ENCODE peak calls at places on chromosome 18, in ten cellular contexts. One of them, this sample, is unnamed.
A peak's percentile ranks its signal among the peaks of the same experiment; 100 is the strongest.

GRCh38 chr18:64019922-64020756 is 50.3 kb downstream of the SERPINB8 start:
- DNase-seq in mammary epithelial cell: no peak
- DNase-seq in HepG2: no peak
- DNase-seq in fibroblast of lung: no peak
- DNase-seq in HCT116: no peak
- DNase-seq in K562: no peak
- DNase-seq in neural progenitor cell: no peak
- DNase-seq in GM23248: no peak
- DNase-seq in adipocyte: no peak
- DNase-seq in MM.1S: no peak
- DNase-seq in this sample: peak; percentile 6

GRCh38 chr18:903703-904102 is 968 bp upstream of the ADCYAP1 start:
- DNase-seq in adipocyte: peak; percentile 52
- DNase-seq in MM.1S: no peak
- DNase-seq in GM23248: peak; percentile 48
- DNase-seq in HepG2: no peak
- DNase-seq in fibroblast of lung: peak; percentile 49
- DNase-seq in neural progenitor cell: peak; percentile 86
- DNase-seq in K562: peak; percentile 76
- DNase-seq in HCT116: no peak
- DNase-seq in mammary epithelial cell: peak; percentile 33
- DNase-seq in this sample: no peak

GRCh38 chr18:55351220-55351619 is 236.8 kb downstream of the TCF4 start:
- DNase-seq in HCT116: no peak
- DNase-seq in MM.1S: no peak
- DNase-seq in HepG2: no peak
- DNase-seq in K562: no peak
- DNase-seq in GM23248: peak; percentile 41
- DNase-seq in mammary epithelial cell: no peak
- DNase-seq in neural progenitor cell: no peak
- DNase-seq in adipocyte: peak; percentile 33
- DNase-seq in fibroblast of lung: peak; percentile 76
- DNase-seq in this sample: no peak

GRCh38 chr18:65608471-65608870 is 142.3 kb upstream of the CDH7 start:
- DNase-seq in GM23248: no peak
- DNase-seq in K562: no peak
- DNase-seq in fibroblast of lung: no peak
- DNase-seq in mammary epithelial cell: no peak
- DNase-seq in MM.1S: no peak
- DNase-seq in neural progenitor cell: no peak
- DNase-seq in HCT116: no peak
- DNase-seq in adipocyte: no peak
- DNase-seq in HepG2: no peak
- DNase-seq in this sample: no peak

GRCh38 chr18:48842259-48843061 is 108.3 kb downstream of the SMAD7 start:
- DNase-seq in HCT116: no peak
- DNase-seq in K562: peak; percentile 32
- DNase-seq in neural progenitor cell: no peak
- DNase-seq in adipocyte: no peak
- DNase-seq in HepG2: no peak
- DNase-seq in mammary epithelial cell: no peak
- DNase-seq in MM.1S: no peak
- DNase-seq in GM23248: no peak
- DNase-seq in fibroblast of lung: no peak
- DNase-seq in this sample: no peak

GRCh38 chr18:23250893-23251656 is 115.8 kb downstream of the CABLES1 start:
- DNase-seq in HepG2: no peak
- DNase-seq in K562: no peak
- DNase-seq in adipocyte: no peak
- DNase-seq in mammary epithelial cell: no peak
- DNase-seq in fibroblast of lung: no peak
- DNase-seq in HCT116: no peak
- DNase-seq in GM23248: peak; percentile 53
- DNase-seq in MM.1S: no peak
- DNase-seq in neural progenitor cell: no peak
- DNase-seq in this sample: no peak

GRCh38 chr18:49368876-49369440 is 91.5 kb downstream of the DYM start:
- DNase-seq in HCT116: no peak
- DNase-seq in neural progenitor cell: peak; percentile 25
- DNase-seq in HepG2: peak; percentile 52
- DNase-seq in fibroblast of lung: peak; percentile 14
- DNase-seq in MM.1S: no peak
- DNase-seq in K562: no peak
- DNase-seq in mammary epithelial cell: peak; percentile 52
- DNase-seq in GM23248: no peak
- DNase-seq in adipocyte: no peak
- DNase-seq in this sample: no peak

GRCh38 chr18:77658309-77658681 is 408.6 kb downstream of the GALR1 start:
- DNase-seq in adipocyte: no peak
- DNase-seq in HCT116: no peak
- DNase-seq in fibroblast of lung: no peak
- DNase-seq in mammary epithelial cell: no peak
- DNase-seq in MM.1S: no peak
- DNase-seq in K562: no peak
- DNase-seq in neural progenitor cell: no peak
- DNase-seq in GM23248: no peak
- DNase-seq in HepG2: no peak
- DNase-seq in this sample: no peak

GRCh38 chr18:4986677-4987076 is 210.4 kb downstream of the AKAIN1 start:
- DNase-seq in fibroblast of lung: no peak
- DNase-seq in GM23248: no peak
- DNase-seq in mammary epithelial cell: no peak
- DNase-seq in K562: no peak
- DNase-seq in adipocyte: no peak
- DNase-seq in HepG2: no peak
- DNase-seq in HCT116: no peak
- DNase-seq in MM.1S: no peak
- DNase-seq in neural progenitor cell: no peak
- DNase-seq in this sample: no peak

GRCh38 chr18:3619746-3620145 is 169.8 kb downstream of the TGIF1 start:
- DNase-seq in GM23248: no peak
- DNase-seq in HCT116: no peak
- DNase-seq in mammary epithelial cell: no peak
- DNase-seq in neural progenitor cell: no peak
- DNase-seq in adipocyte: no peak
- DNase-seq in HepG2: no peak
- DNase-seq in MM.1S: no peak
- DNase-seq in fibroblast of lung: no peak
- DNase-seq in K562: peak; percentile 1
- DNase-seq in this sample: no peak

GRCh38 chr18:12639990-12640880 is 17.7 kb downstream of the SPIRE1 start:
- DNase-seq in GM23248: peak; percentile 88
- DNase-seq in HepG2: peak; percentile 68
- DNase-seq in fibroblast of lung: peak; percentile 83
- DNase-seq in mammary epithelial cell: peak; percentile 79
- DNase-seq in MM.1S: no peak
- DNase-seq in HCT116: no peak
- DNase-seq in adipocyte: peak; percentile 69
- DNase-seq in K562: peak; percentile 62
- DNase-seq in neural progenitor cell: no peak
- DNase-seq in this sample: no peak

GRCh38 chr18:33837191-33837590 is 259.2 kb downstream of the ASXL3 start:
- DNase-seq in adipocyte: no peak
- DNase-seq in MM.1S: no peak
- DNase-seq in HCT116: no peak
- DNase-seq in HepG2: no peak
- DNase-seq in mammary epithelial cell: no peak
- DNase-seq in neural progenitor cell: peak; percentile 10
- DNase-seq in K562: no peak
- DNase-seq in GM23248: no peak
- DNase-seq in fibroblast of lung: no peak
- DNase-seq in this sample: no peak

GRCh38 chr18:27599202-27599829 is 414.2 kb upstream of the CHST9 start:
- DNase-seq in K562: peak; percentile 53
- DNase-seq in HCT116: peak; percentile 24
- DNase-seq in mammary epithelial cell: peak; percentile 41
- DNase-seq in neural progenitor cell: peak; percentile 79
- DNase-seq in GM23248: peak; percentile 62
- DNase-seq in adipocyte: peak; percentile 82
- DNase-seq in HepG2: peak; percentile 40
- DNase-seq in MM.1S: peak; percentile 42
- DNase-seq in fibroblast of lung: peak; percentile 20
- DNase-seq in this sample: no peak

GRCh38 chr18:907171-907879 is 2.7 kb downstream of the ADCYAP1 start:
- DNase-seq in HCT116: no peak
- DNase-seq in HepG2: no peak
- DNase-seq in GM23248: peak; percentile 21
- DNase-seq in K562: no peak
- DNase-seq in neural progenitor cell: peak; percentile 72
- DNase-seq in fibroblast of lung: no peak
- DNase-seq in mammary epithelial cell: no peak
- DNase-seq in MM.1S: no peak
- DNase-seq in adipocyte: no peak
- DNase-seq in this sample: no peak

GRCh38 chr18:22703883-22704626 is 229.1 kb upstream of the RBBP8 start:
- DNase-seq in adipocyte: peak; percentile 66
- DNase-seq in MM.1S: peak; percentile 53
- DNase-seq in neural progenitor cell: peak; percentile 66
- DNase-seq in GM23248: peak; percentile 52
- DNase-seq in HepG2: peak; percentile 48
- DNase-seq in K562: peak; percentile 70
- DNase-seq in HCT116: peak; percentile 52
- DNase-seq in fibroblast of lung: peak; percentile 56
- DNase-seq in mammary epithelial cell: peak; percentile 43
- DNase-seq in this sample: peak; percentile 33

GRCh38 chr18:3453540-3454364 is 3.8 kb downstream of the TGIF1 start:
- DNase-seq in neural progenitor cell: peak; percentile 77
- DNase-seq in HepG2: peak; percentile 96
- DNase-seq in mammary epithelial cell: peak; percentile 96
- DNase-seq in MM.1S: peak; percentile 38
- DNase-seq in fibroblast of lung: peak; percentile 99
- DNase-seq in GM23248: peak; percentile 97
- DNase-seq in K562: peak; percentile 58
- DNase-seq in adipocyte: peak; percentile 95
- DNase-seq in HCT116: no peak
- DNase-seq in this sample: no peak

DNA sequence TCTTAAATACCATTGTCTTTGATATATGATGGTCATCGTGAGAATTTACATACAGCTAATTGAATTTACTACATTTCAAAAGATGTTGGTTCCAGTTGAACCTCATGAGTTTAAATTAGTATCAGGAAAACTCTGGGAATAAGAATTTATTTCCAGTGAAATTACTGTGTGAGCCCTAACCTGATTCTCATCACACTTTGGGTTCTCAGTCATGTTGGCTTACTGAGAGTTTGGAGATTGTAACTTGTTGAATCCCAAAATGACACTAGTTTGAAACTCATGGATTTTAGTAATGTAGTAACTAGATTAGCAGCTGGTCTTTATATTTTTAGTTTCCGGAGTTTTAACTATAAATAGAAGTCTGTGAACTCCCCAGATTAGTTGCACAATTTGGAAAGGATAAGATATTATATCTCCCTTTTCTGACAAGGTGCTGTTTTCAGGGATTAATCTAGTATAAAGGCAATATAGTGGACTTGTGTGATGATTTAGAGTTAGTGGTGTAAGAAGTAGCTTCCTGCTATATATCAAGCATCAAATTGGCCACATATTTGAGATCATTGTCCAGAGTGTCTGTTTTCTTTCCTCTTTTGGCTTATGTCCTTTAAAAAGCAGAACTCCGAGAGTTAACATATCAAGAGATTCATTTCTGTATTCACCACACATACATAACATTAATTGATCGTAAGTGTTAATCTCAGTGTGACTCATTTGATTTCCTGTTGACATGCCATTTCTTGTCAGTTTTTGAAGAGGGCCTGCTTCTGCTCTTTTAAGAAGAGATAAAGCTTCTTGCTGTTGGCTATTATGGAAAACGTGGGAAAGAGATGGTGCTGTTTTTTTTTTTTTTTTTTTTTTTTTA is 15.7 kb downstream of the NDUFV2 start:
- DNase-seq in GM23248: no peak
- DNase-seq in HCT116: no peak
- DNase-seq in MM.1S: no peak
- DNase-seq in neural progenitor cell: no peak
- DNase-seq in K562: peak; percentile 40
- DNase-seq in adipocyte: no peak
- DNase-seq in fibroblast of lung: no peak
- DNase-seq in HepG2: no peak
- DNase-seq in mammary epithelial cell: peak; percentile 52
- DNase-seq in this sample: no peak
- H3K36me3 ChIP-seq in GM23248: peaks cover 26% of the 10 kb centered on the region
- H3K36me3 ChIP-seq in HCT116: peaks cover 24% of the 10 kb centered on the region
- H3K36me3 ChIP-seq in MM.1S: peaks cover 11% of the 10 kb centered on the region
- H3K36me3 ChIP-seq in neural progenitor cell: peaks cover 37% of the 10 kb centered on the region
- H3K36me3 ChIP-seq in K562: peaks cover 84% of the 10 kb centered on the region
- H3K36me3 ChIP-seq in adipocyte: peaks cover 43% of the 10 kb centered on the region
- H3K36me3 ChIP-seq in fibroblast of lung: no peaks in the 10 kb centered on the region
- H3K36me3 ChIP-seq in HepG2: peaks cover 43% of the 10 kb centered on the region
- H3K36me3 ChIP-seq in mammary epithelial cell: peaks cover 21% of the 10 kb centered on the region
- H3K36me3 ChIP-seq in this sample: peaks cover 39% of the 10 kb centered on the region

DNA sequence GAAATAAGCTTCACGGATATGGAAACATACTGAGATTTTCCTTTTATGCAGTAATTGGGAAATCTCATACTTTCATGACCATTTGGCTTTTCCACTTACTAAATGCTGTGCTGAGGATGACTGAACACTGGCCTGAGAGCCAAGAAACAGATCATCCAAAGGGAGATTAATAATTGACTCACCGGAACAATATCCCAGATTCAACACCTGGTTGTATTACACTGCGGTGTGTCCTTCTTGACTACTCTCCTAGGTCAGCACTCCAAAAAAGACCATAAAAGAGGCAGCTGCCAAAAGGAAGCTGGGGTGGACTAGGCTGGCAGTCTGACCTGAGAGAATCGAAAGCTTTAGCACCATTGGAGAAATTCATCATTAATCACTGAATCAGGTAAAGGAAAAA is 469.1 kb downstream of the CBLN2 start:
- DNase-seq in fibroblast of lung: no peak
- DNase-seq in MM.1S: no peak
- DNase-seq in HepG2: no peak
- DNase-seq in neural progenitor cell: no peak
- DNase-seq in mammary epithelial cell: no peak
- DNase-seq in HCT116: no peak
- DNase-seq in K562: no peak
- DNase-seq in GM23248: no peak
- DNase-seq in adipocyte: no peak
- DNase-seq in this sample: no peak
- H3K9me3 ChIP-seq in fibroblast of lung: no peaks in the 10 kb centered on the region
- H3K9me3 ChIP-seq in MM.1S: no peaks in the 10 kb centered on the region
- H3K9me3 ChIP-seq in HepG2: no peaks in the 10 kb centered on the region
- H3K9me3 ChIP-seq in neural progenitor cell: no peaks in the 10 kb centered on the region
- H3K9me3 ChIP-seq in mammary epithelial cell: peaks cover 6% of the 10 kb centered on the region
- H3K9me3 ChIP-seq in HCT116: peaks cover 21% of the 10 kb centered on the region
- H3K9me3 ChIP-seq in K562: peaks cover 2% of the 10 kb centered on the region
- H3K9me3 ChIP-seq in GM23248: no peaks in the 10 kb centered on the region
- H3K9me3 ChIP-seq in adipocyte: peaks cover 4% of the 10 kb centered on the region
- H3K9me3 ChIP-seq in this sample: no peaks in the 10 kb centered on the region

GRCh38 chr18:35241523-35241804 is 630 bp downstream of the ZNF397 start:
- DNase-seq in fibroblast of lung: no peak
- DNase-seq in adipocyte: no peak
- DNase-seq in HepG2: no peak
- DNase-seq in mammary epithelial cell: no peak
- DNase-seq in K562: no peak
- DNase-seq in GM23248: no peak
- DNase-seq in MM.1S: peak; percentile 21
- DNase-seq in HCT116: no peak
- DNase-seq in neural progenitor cell: no peak
- DNase-seq in this sample: no peak
- H3K9ac ChIP-seq in fibroblast of lung: peak overlapping the region; percentile 92
- H3K9ac ChIP-seq in adipocyte: peak overlapping the region; percentile 93
- H3K9ac ChIP-seq in HepG2: peak overlapping the region; percentile 77
- H3K9ac ChIP-seq in mammary epithelial cell: peak overlapping the region; percentile 86
- H3K9ac ChIP-seq in K562: peak overlapping the region; percentile 89
- H3K9ac ChIP-seq in GM23248: peak overlapping the region; percentile 98
- H3K9ac ChIP-seq in MM.1S: peak overlapping the region; percentile 88
- H3K9ac ChIP-seq in HCT116: peak overlapping the region; percentile 79
- H3K9ac ChIP-seq in neural progenitor cell: peak overlapping the region; percentile 91
- H3K9ac ChIP-seq in this sample: peak overlapping the region; percentile 79

GRCh38 chr18:9944805-9945204 is 31.0 kb downstream of the VAPA start:
- DNase-seq in mammary epithelial cell: no peak
- DNase-seq in K562: no peak
- DNase-seq in HepG2: peak; percentile 52
- DNase-seq in HCT116: no peak
- DNase-seq in fibroblast of lung: no peak
- DNase-seq in neural progenitor cell: no peak
- DNase-seq in GM23248: no peak
- DNase-seq in adipocyte: no peak
- DNase-seq in MM.1S: no peak
- DNase-seq in this sample: no peak
- H3K36me3 ChIP-seq in mammary epithelial cell: peaks cover 48% of the 10 kb centered on the region
- H3K36me3 ChIP-seq in K562: peaks cover 95% of the 10 kb centered on the region
- H3K36me3 ChIP-seq in HepG2: peaks cover 50% of the 10 kb centered on the region
- H3K36me3 ChIP-seq in HCT116: peaks cover 28% of the 10 kb centered on the region
- H3K36me3 ChIP-seq in fibroblast of lung: peaks cover 5% of the 10 kb centered on the region
- H3K36me3 ChIP-seq in neural progenitor cell: peaks cover 17% of the 10 kb centered on the region
- H3K36me3 ChIP-seq in GM23248: peaks cover 53% of the 10 kb centered on the region
- H3K36me3 ChIP-seq in adipocyte: peaks cover 91% of the 10 kb centered on the region
- H3K36me3 ChIP-seq in MM.1S: peaks cover 13% of the 10 kb centered on the region
- H3K36me3 ChIP-seq in this sample: peaks cover 40% of the 10 kb centered on the region